ENCODE peak calls at places on chromosomes 2 and 18, in four cellular contexts. J, U, G and H are unnamed samples.

GRCh38 chr2:1990724-1991123 is 246.4 kb upstream of the PXDN start:
- DNase-seq in J (peak), G (no peak), U (no peak), H (no peak)

GRCh38 chr2:157786663-157787363 is 89.3 kb downstream of the ACVR1 start:
- DNase-seq in G (peak), U (no peak), J (no peak), H (no peak)

GRCh38 chr18:55781481-55781957 is 193.5 kb upstream of the TCF4 start:
- DNase-seq in G (peak), U (no peak), J (peak), H (no peak)

GRCh38 chr2:202072737-202073396 is at the start of gene KIAA2012:
- DNase-seq in G (no peak), J (peak), U (no peak), H (no peak)

GRCh38 chr18:58438161-58438983 is 190.5 kb downstream of the ALPK2 start:
- DNase-seq in G (no peak), U (no peak), J (no peak), H (no peak)

GRCh38 chr2:215971671-215972070 is 41.7 kb downstream of the MREG start:
- DNase-seq in J (no peak), G (no peak), U (no peak), H (no peak)

GRCh38 chr2:162333968-162334367 is 10.0 kb upstream of the GCA start:
- DNase-seq in G (peak), J (no peak), U (no peak), H (no peak)

GRCh38 chr2:25672500-25673169 is 742 bp downstream of the DTNB start:
- DNase-seq in U (no peak), G (no peak), J (no peak), H (no peak)

GRCh38 chr18:5296706-5297320 is 1.3 kb upstream of the ZBTB14 start:
- DNase-seq in J (peak), U (no peak), G (peak), H (peak)

GRCh38 chr18:59150236-59150635 is 10.6 kb downstream of the SEC11C start:
- DNase-seq in J (no peak), U (no peak), G (no peak), H (no peak)

GRCh38 chr2:133541797-133542196 is 26.5 kb downstream of the NCKAP5 start:
- DNase-seq in J (no peak), G (no peak), U (no peak), H (no peak)

GRCh38 chr2:218291934-218292699 is at the start of gene TMBIM1:
- DNase-seq in G (peak), J (no peak), U (no peak), H (no peak)

GRCh38 chr18:49008156-49008555 is 57.4 kb upstream of the SMAD7 start:
- DNase-seq in G (no peak), U (no peak), J (no peak), H (no peak)

GRCh38 chr18:8424917-8425725 is 184.1 kb upstream of the RAB12 start:
- DNase-seq in U (no peak), G (no peak), J (peak), H (no peak)

GRCh38 chr2:112674229-112674628 is 28.5 kb downstream of the SLC20A1 start:
- DNase-seq in U (no peak), G (peak), J (no peak), H (no peak)

GRCh38 chr2:37599688-37600525 is 71.5 kb downstream of the CDC42EP3 start:
- DNase-seq in G (no peak), U (no peak), J (no peak), H (no peak)

GRCh38 chr2:164764996-164765395 is 76.6 kb downstream of the COBLL1 start:
- DNase-seq in U (no peak), G (no peak), J (no peak), H (no peak)

GRCh38 chr2:100655936-100656534 is 93.2 kb downstream of the PDCL3 start:
- DNase-seq in G (no peak), J (no peak), U (no peak), H (no peak)

GRCh38 chr2:121405233-121405632 is 120.2 kb upstream of the TFCP2L1 start:
- DNase-seq in G (no peak), J (no peak), U (no peak), H (no peak)
- TF ChIP-seq NRF1 in G (no peak), J (no peak), U (no peak), H (no peak)

DNA sequence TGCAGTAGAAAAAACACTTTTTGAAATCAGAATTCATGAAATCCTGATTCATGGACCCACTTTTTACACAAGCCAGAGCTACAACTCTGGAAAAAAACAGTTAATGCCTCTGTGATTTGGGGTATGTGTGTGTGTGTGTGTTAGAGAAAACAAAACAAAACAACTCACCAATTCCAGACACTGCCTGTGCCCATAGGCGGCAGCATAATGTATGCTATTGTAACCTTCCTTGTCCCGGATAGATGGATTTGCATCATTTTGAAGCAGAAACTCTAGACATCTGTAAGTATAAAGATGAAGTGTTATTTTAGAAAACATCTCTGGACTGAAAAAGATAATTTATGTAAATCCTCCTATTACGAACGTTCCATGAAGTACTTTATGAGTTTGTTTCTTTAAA is 152.0 kb upstream of the PGAP1 start:
- DNase-seq in U (no peak), J (no peak), G (no peak), H (no peak)
- TF ChIP-seq NRF1 in U (no peak), J (no peak), G (no peak), H (no peak)

GRCh38 chr2:208192611-208193248 is 2.9 kb upstream of the C2orf80 start:
- DNase-seq in U (no peak), J (no peak), G (no peak), H (no peak)

GRCh38 chr2:208186921-208187320 is 2.9 kb downstream of the C2orf80 start:
- DNase-seq in J (no peak), U (no peak), G (no peak), H (no peak)

GRCh38 chr2:208195477-208195876 is 5.6 kb upstream of the C2orf80 start:
- DNase-seq in G (peak), U (no peak), J (no peak), H (no peak)

GRCh38 chr2:208186465-208186864 is 3.4 kb downstream of the C2orf80 start:
- DNase-seq in J (no peak), U (no peak), G (no peak), H (no peak)

DNA sequence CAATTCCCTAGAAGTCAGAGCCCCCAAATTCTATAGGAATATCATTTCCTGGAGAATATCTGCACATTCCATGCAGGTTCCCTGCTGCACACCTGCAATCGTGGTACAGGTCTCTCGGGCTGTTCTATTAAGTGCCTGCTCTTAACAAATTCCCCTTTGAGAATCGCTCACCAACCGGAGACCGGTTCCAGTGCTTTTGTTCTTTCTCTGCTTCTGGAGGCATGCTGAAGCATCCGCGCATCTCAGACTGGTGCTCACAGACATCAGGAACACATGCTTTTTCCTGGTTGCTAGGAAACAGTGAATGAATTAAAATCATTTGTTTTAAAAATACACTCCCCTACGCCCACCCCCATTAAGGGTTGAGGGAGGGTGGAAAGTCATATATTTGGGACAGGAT is at the start of gene C2orf80:
- DNase-seq in G (no peak), J (no peak), U (no peak), H (no peak)
- TF ChIP-seq NRF1 in G (no peak), J (no peak), U (no peak), H (no peak)

GRCh38 chr2:21103274-21103891 is 20.4 kb upstream of the TDRD15 start:
- DNase-seq in U (no peak), J (no peak), G (no peak), H (no peak)
- TF ChIP-seq NRF1 in U (no peak), J (no peak), G (no peak), H (no peak)

DNA sequence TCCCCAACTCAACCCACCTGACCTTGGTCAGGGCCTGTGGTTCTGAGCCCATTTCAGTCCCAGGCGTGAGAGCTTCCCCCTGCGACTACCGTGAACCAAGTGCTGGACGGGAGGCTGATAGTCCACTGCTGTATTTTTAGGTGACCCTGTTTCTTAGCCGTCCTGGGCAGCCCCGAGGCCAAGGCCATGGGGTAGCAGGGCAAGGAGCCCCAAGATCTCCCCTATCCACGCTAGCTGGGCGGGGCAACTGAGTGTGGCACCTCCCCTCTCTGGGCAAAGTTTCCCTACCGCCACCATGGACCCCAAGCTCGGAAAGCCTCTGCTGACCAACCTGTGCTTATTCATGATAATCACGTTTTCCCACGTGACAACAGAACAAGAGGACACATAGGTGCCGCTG is 583 bp upstream of the KLHL30 start:
- DNase-seq in G (no peak), U (no peak), J (no peak), H (no peak)
- TF ChIP-seq NRF1 in G (no peak), U (no peak), J (no peak), H (no peak)

GRCh38 chr18:1393929-1394328 is 489.3 kb downstream of the ADCYAP1 start:
- DNase-seq in J (no peak), U (no peak), G (no peak), H (no peak)

GRCh38 chr18:1394426-1394825 is 489.8 kb downstream of the ADCYAP1 start:
- DNase-seq in G (no peak), J (no peak), U (no peak), H (no peak)

GRCh38 chr18:1392046-1392445 is 487.4 kb downstream of the ADCYAP1 start:
- DNase-seq in J (no peak), G (no peak), U (no peak), H (no peak)

GRCh38 chr18:1392865-1393734 is 488.4 kb downstream of the ADCYAP1 start:
- DNase-seq in U (no peak), G (no peak), J (no peak), H (no peak)

DNA sequence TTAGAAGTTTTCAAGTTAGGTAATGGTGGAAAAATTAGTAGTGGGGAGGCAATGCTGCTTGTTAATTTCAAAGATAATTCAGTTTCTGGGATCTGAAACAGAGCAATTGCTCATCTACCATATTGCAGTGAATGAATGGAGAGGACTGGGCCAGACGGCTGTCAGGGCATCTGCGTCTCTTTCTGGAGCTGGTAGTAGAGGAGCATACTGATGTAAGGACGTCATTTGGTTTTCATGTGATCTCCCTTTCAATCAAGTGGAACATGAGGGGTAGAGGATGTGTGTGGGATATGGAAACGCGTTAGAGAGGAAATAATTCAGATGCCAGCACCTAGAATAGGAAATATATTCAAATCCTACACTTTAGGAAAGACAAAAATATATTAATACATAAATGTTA is 490.3 kb downstream of the ADCYAP1 start:
- DNase-seq in U (no peak), G (no peak), J (no peak), H (no peak)
- TF ChIP-seq NRF1 in U (no peak), G (no peak), J (no peak), H (no peak)

DNA sequence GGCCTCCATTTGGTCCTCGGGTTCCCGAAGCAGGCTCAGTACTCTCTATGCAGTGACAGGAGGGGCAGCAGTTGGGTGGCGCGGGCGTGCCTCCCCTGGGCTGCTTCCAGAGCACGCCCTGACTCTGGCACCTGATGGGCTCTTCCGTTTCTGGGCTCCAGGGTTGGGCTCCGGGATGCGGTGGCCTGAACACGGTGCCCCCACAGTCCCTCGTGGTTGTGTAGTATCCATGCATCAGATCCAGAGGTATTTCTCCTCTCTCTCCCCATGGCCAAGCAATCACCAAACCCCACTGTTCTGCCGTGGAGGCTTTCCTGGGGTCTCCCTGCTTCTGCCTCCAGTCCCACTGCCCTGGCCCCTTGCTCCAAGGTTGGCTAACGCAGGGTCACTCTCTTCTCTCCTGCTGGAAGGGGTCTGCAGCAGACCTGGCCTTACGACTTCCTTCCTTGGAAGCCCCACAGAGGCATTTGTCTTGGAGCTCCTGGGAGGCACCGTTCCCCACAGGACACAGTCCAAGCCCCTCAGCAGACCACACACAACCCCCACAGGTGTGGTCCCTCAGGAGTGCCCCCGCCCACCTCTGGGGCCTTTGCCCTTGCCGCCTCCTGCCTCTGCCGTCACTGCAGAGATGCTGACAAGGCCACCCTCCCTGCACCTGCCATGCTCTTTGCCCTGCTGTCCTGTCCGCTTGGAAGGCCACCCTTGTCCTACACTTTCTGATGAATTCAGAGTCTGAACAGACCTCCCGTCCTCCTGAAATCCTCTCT is 136.6 kb upstream of the ASB18 start:
- DNase-seq in G (no peak), J (no peak), U (no peak), H (no peak)
- TF ChIP-seq NRF1 in G (no peak), J (no peak), U (no peak), H (no peak)

GRCh38 chr2:95014126-95014708 is 11.3 kb upstream of the MAL start:
- DNase-seq in G (no peak), J (no peak), U (no peak), H (no peak)
- TF ChIP-seq NRF1 in G (no peak), J (no peak), U (no peak), H (no peak)